ENCODE peak calls at places on chromosomes 6 and 20, in ten cellular contexts. G, N, K, U, Y, C, L, H, R and J are unnamed samples.

GRCh38 chr6:8982659-8983058 is 547.3 kb upstream of the SLC35B3 start:
- DNase-seq in G (no peak), N (no peak), K (no peak), U (no peak), Y (no peak), C (no peak), L (no peak), H (no peak), R (no peak), J (no peak)

GRCh38 chr6:75086236-75086635 is 119.6 kb downstream of the COL12A1 start:
- DNase-seq in G (no peak), N (no peak), K (no peak), U (no peak), Y (no peak), C (no peak), L (no peak), H (no peak), R (no peak), J (no peak)

GRCh38 chr20:62121776-62122658 is at the start of gene LSM14B:
- DNase-seq in G (peak), N (peak), K (peak), U (peak), Y (peak), C (peak), L (peak), H (peak), R (peak), J (peak)

GRCh38 chr6:25928562-25929324 is 1.7 kb downstream of the SLC17A2 start:
- DNase-seq in G (no peak), N (no peak), K (no peak), U (no peak), Y (no peak), C (no peak), L (no peak), H (no peak), R (no peak), J (no peak)

GRCh38 chr20:57126481-57127092 is 139.9 kb downstream of the BMP7 start:
- DNase-seq in G (peak), N (no peak), K (no peak), U (no peak), Y (peak), C (no peak), L (no peak), H (no peak), R (no peak), J (no peak)

GRCh38 chr20:5844063-5844681 is 94.0 kb downstream of the SHLD1 start:
- DNase-seq in G (no peak), N (no peak), K (no peak), U (peak), Y (peak), C (no peak), L (no peak), H (no peak), R (peak), J (no peak)

GRCh38 chr6:116158641-116159040 is 32.7 kb upstream of the COL10A1 start:
- DNase-seq in G (no peak), N (no peak), K (no peak), U (no peak), Y (no peak), C (no peak), L (no peak), H (no peak), R (no peak), J (no peak)

GRCh38 chr6:90347411-90347841 is 50.8 kb upstream of the BACH2 start:
- DNase-seq in G (no peak), N (no peak), K (no peak), U (no peak), Y (peak), C (no peak), L (no peak), H (no peak), R (no peak), J (no peak)

GRCh38 chr20:37202267-37202943 is 23.1 kb upstream of the MROH8 start:
- DNase-seq in G (peak), N (peak), K (no peak), U (peak), Y (peak), C (no peak), L (no peak), H (no peak), R (no peak), J (no peak)

GRCh38 chr20:52011093-52011492 is 180.5 kb downstream of the ZFP64 start:
- DNase-seq in G (no peak), N (no peak), K (no peak), U (no peak), Y (no peak), C (no peak), L (no peak), H (no peak), R (no peak), J (no peak)

GRCh38 chr20:52012093-52012492 is 179.5 kb downstream of the ZFP64 start:
- DNase-seq in G (no peak), N (no peak), K (no peak), U (peak), Y (no peak), C (no peak), L (no peak), H (no peak), R (no peak), J (no peak)

GRCh38 chr20:52008874-52009273 is 182.7 kb downstream of the ZFP64 start:
- DNase-seq in G (no peak), N (no peak), K (no peak), U (no peak), Y (no peak), C (no peak), L (no peak), H (no peak), R (no peak), J (no peak)

GRCh38 chr20:52015155-52015554 is 176.4 kb downstream of the ZFP64 start:
- DNase-seq in G (no peak), N (no peak), K (no peak), U (no peak), Y (no peak), C (no peak), L (no peak), H (no peak), R (no peak), J (no peak)

DNA sequence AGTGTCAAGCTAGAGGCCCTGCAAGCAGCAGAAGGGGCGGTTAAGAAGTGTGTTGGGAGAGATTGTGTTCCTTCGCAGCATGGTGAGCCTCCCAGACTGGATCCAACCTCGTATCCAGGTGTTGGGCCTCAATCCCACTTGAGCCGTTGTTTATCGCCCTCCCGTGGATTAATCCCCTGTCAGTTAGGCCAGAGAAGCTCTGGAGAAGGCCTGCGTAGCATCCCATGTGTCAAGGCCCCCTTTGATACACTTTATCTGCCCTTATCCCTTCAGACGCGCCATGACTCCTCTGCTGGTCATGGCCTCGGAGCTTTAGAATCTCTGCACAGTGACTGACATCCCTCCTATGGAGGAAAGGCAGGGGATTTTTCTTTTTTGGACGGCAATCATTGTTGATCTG is 181.0 kb downstream of the ZFP64 start:
- DNase-seq in G (no peak), N (peak), K (no peak), U (no peak), Y (no peak), C (no peak), L (no peak), H (no peak), R (no peak), J (no peak)
- H3K27ac ChIP-seq in G (no peak), N (no peak), K (no peak), U (no peak), Y (no peak), C (no peak), L (no peak), H (no peak), R (no peak), J (no peak)

DNA sequence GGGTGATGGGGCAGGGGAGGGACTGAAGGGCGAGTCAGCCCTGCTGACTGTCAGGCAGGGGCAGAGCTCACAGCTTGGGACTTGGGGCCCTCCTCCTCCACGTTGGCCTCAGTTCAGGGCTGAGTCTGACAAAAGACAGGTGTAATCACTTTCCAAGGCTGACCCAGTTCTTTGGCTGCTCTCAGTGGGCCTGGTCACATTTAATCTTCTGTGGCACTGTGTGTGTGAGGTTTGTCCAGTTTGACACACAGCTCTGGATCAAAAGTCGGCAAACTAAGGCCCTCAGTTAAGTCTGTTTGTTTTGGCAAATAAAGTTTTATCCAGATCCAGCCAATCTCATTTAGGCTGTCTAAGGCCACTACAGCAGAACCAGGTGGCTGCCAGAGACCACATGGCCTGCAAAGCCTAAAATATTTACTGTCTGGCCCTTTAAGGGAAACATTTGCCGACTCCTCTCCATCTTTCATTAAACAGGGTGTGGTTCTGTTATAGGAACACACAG is 5.1 kb upstream of the MAP1LC3A start:
- DNase-seq in G (no peak), N (no peak), K (no peak), U (no peak), Y (no peak), C (peak), L (no peak), H (no peak), R (no peak), J (no peak)
- H3K27ac ChIP-seq in G (peak), N (no peak), K (no peak), U (no peak), Y (no peak), C (peak), L (no peak), H (no peak), R (no peak), J (no peak)

GRCh38 chr20:4794846-4795245 is 73.1 kb downstream of the PRND start:
- DNase-seq in G (no peak), N (no peak), K (no peak), U (no peak), Y (no peak), C (no peak), L (no peak), H (no peak), R (no peak), J (no peak)
- H3K27ac ChIP-seq in G (no peak), N (no peak), K (no peak), U (no peak), Y (no peak), C (no peak), L (peak), H (no peak), R (no peak), J (no peak)

GRCh38 chr6:30206152-30206551 is 7.1 kb downstream of the TRIM26 start:
- DNase-seq in G (no peak), N (no peak), K (no peak), U (no peak), Y (no peak), C (no peak), L (no peak), H (no peak), R (no peak), J (no peak)
- H3K27ac ChIP-seq in G (peak), N (no peak), K (no peak), U (no peak), Y (no peak), C (no peak), L (no peak), H (no peak), R (no peak), J (no peak)

GRCh38 chr6:108609276-108609769 is 48.6 kb downstream of the FOXO3 start:
- DNase-seq in G (no peak), N (no peak), K (no peak), U (no peak), Y (peak), C (no peak), L (no peak), H (no peak), R (no peak), J (no peak)
- H3K27ac ChIP-seq in G (peak), N (no peak), K (no peak), U (no peak), Y (peak), C (no peak), L (peak), H (no peak), R (no peak), J (peak)